ENCODE peak calls at places on chromosomes 16 and 17, in five cellular contexts. G, F, J, P and V are unnamed samples.

GRCh38 chr16:73092236-73092781 is 44.4 kb upstream of the ZFHX3 start:
- DNase-seq in G (no peak), F (no peak), J (no peak), P (no peak), V (no peak)

GRCh38 chr17:40351185-40352043 is 13.1 kb downstream of the GJD3 start:
- DNase-seq in G (no peak), F (peak), J (no peak), P (no peak), V (no peak)

GRCh38 chr17:49775546-49776260 is 11.8 kb upstream of the FAM117A start:
- DNase-seq in G (peak), F (no peak), J (no peak), P (no peak), V (no peak)

GRCh38 chr17:78903101-78903779 is at the start of gene CEP295NL:
- DNase-seq in G (peak), F (peak), J (no peak), P (no peak), V (no peak)

GRCh38 chr17:36675250-36675649 is 73.9 kb downstream of the MRM1 start:
- DNase-seq in G (no peak), F (no peak), J (no peak), P (no peak), V (no peak)

GRCh38 chr16:57383276-57384247 is 11.3 kb downstream of the CX3CL1 start:
- DNase-seq in G (peak), F (no peak), J (no peak), P (no peak), V (no peak)

GRCh38 chr17:31388770-31389672 is 2.5 kb upstream of the RAB11FIP4 start:
- DNase-seq in G (peak), F (peak), J (no peak), P (no peak), V (no peak)

GRCh38 chr17:68777243-68777855 is 176.2 kb upstream of the FAM20A start:
- DNase-seq in G (peak), F (peak), J (no peak), P (peak), V (no peak)

GRCh38 chr17:69406906-69407305 is 7.6 kb upstream of the MAP2K6 start:
- DNase-seq in G (peak), F (no peak), J (no peak), P (no peak), V (no peak)

GRCh38 chr17:37708008-37708615 is 36.7 kb downstream of the HNF1B start:
- DNase-seq in G (no peak), F (no peak), J (no peak), P (no peak), V (no peak)